ENCODE peak calls at places on chromosomes 3 and 15, in five cellular contexts. T, Y, S, K and E are unnamed samples.

GRCh38 chr3:50205719-50206276 is 727 bp downstream of the SLC38A3 start:
- DNase-seq in T (no peak), Y (peak), S (peak), K (no peak), E (no peak)

GRCh38 chr3:110903771-110904532 is 167.7 kb upstream of the NECTIN3 start:
- DNase-seq in T (no peak), Y (no peak), S (no peak), K (no peak), E (no peak)

GRCh38 chr3:45306406-45307008 is 80.4 kb upstream of the TMEM158 start:
- DNase-seq in T (no peak), Y (no peak), S (no peak), K (no peak), E (no peak)

GRCh38 chr3:71325715-71326114 is 257.8 kb downstream of the FOXP1 start:
- DNase-seq in T (no peak), Y (no peak), S (no peak), K (no peak), E (no peak)

GRCh38 chr3:105062853-105063252 is 303.9 kb upstream of the ALCAM start:
- DNase-seq in T (no peak), Y (no peak), S (no peak), K (no peak), E (no peak)

GRCh38 chr3:177705976-177706866 is 508.9 kb upstream of the TBL1XR1 start:
- DNase-seq in T (peak), Y (no peak), S (peak), K (no peak), E (no peak)

GRCh38 chr15:39869858-39870515 is 50.1 kb downstream of the GPR176 start:
- DNase-seq in T (no peak), Y (no peak), S (peak), K (no peak), E (no peak)

GRCh38 chr3:13931172-13931571 is 51.3 kb upstream of the WNT7A start:
- DNase-seq in T (no peak), Y (no peak), S (no peak), K (no peak), E (no peak)

GRCh38 chr3:47283596-47284364 is 1.0 kb downstream of the KLHL18 start:
- DNase-seq in T (no peak), Y (no peak), S (peak), K (no peak), E (no peak)